ENCODE peak calls at places on chromosome 11, in seven cellular contexts. Z is A549, G is esophagus muscularis mucosa, B is H1, H is GM12878, X is HepG2, P is stomach. R is an unnamed sample.

GRCh38 chr11:76637491-76638266 is 32.9 kb downstream of the LRRC32 start:
- DNase-seq in Z (no peak), G (no peak), B (no peak), H (peak), X (no peak), P (no peak), R (no peak)

GRCh38 chr11:66263785-66264184 is 4.7 kb upstream of the RAB1B start:
- DNase-seq in Z (no peak), G (no peak), B (no peak), H (no peak), X (no peak), P (no peak), R (no peak)

GRCh38 chr11:69598147-69598546 is 42.8 kb upstream of the CCND1 start:
- DNase-seq in Z (no peak), G (no peak), B (peak), H (no peak), X (no peak), P (no peak), R (no peak)

GRCh38 chr11:78415338-78415737 is 2.3 kb downstream of the GAB2 start:
- DNase-seq in Z (no peak), G (no peak), B (no peak), H (no peak), X (no peak), P (no peak), R (no peak)

GRCh38 chr11:93542753-93543246 is 391 bp downstream of the SMCO4 start:
- DNase-seq in Z (no peak), G (no peak), B (peak), H (no peak), X (no peak), P (peak), R (peak)

GRCh38 chr11:47516155-47516554 is 36.8 kb downstream of the CELF1 start:
- DNase-seq in Z (no peak), G (no peak), B (no peak), H (no peak), X (no peak), P (no peak), R (no peak)

GRCh38 chr11:130631119-130631518 is 182.7 kb downstream of the ADAMTS15 start:
- DNase-seq in Z (peak), G (no peak), B (no peak), H (no peak), X (no peak), P (no peak), R (no peak)

GRCh38 chr11:33770236-33770635 is 4.1 kb downstream of the FBXO3 start:
- DNase-seq in Z (no peak), G (no peak), B (no peak), H (no peak), X (no peak), P (no peak), R (no peak)

GRCh38 chr11:123030517-123030916 is 31.4 kb downstream of the HSPA8 start:
- DNase-seq in Z (no peak), G (no peak), B (no peak), H (no peak), X (no peak), P (no peak), R (no peak)

GRCh38 chr11:59273008-59273841 is 60.5 kb upstream of the MPEG1 start:
- DNase-seq in Z (no peak), G (no peak), B (no peak), H (peak), X (no peak), P (no peak), R (no peak)

GRCh38 chr11:128379587-128380279 is 207.6 kb downstream of the ETS1 start:
- DNase-seq in Z (no peak), G (no peak), B (no peak), H (no peak), X (no peak), P (no peak), R (no peak)

GRCh38 chr11:74434528-74434927 is 32.8 kb downstream of the KCNE3 start:
- DNase-seq in Z (no peak), G (no peak), B (no peak), H (no peak), X (no peak), P (no peak), R (no peak)

GRCh38 chr11:109309153-109309552 is 112.8 kb upstream of the C11orf87 start:
- DNase-seq in Z (no peak), G (no peak), B (no peak), H (no peak), X (no peak), P (no peak), R (no peak)

GRCh38 chr11:78370406-78371172 is 47.0 kb downstream of the GAB2 start:
- DNase-seq in Z (no peak), G (no peak), B (no peak), H (no peak), X (peak), P (no peak), R (no peak)

GRCh38 chr11:47867821-47868220 is 19.7 kb upstream of the NUP160 start:
- DNase-seq in Z (no peak), G (no peak), B (no peak), H (no peak), X (no peak), P (no peak), R (no peak)

GRCh38 chr11:44658451-44658850 is 68.3 kb upstream of the TSPAN18 start:
- DNase-seq in Z (peak), G (no peak), B (no peak), H (no peak), X (no peak), P (no peak), R (no peak)
- TF ChIP-seq EP300 in Z (no peak), G (no peak), B (no peak), H (no peak), X (no peak), P (no peak), R (no peak)

DNA sequence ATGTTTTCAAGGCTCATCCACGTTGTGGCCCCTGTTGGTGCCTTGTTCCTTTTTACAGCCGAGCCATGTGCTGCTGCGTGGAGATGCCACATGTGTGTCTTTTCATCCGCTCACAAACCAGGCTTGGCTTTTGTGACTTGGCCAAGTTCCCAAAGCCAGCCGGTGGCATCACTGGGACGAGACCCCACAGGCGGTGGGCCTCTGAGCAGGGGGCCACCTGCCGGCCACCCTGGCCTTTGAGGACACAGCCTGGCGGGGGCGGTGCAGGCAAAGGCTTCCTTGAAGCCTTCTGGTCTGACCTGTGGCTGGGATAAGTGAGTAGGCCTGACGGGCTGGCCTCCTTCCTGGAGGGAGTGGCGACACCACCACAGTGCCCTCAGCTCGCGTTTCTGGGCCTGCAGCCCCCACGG is 10.6 kb downstream of the GRK2 start:
- DNase-seq in Z (no peak), G (no peak), B (no peak), H (no peak), X (no peak), P (peak), R (no peak)
- TF ChIP-seq CTCF in Z (no peak), G (peak), B (peak), H (peak), X (no peak), P (no peak), R (no peak)

GRCh38 chr11:1746516-1746931 is 3.9 kb downstream of the IFITM10 start:
- DNase-seq in Z (no peak), G (no peak), B (no peak), H (no peak), X (no peak), P (no peak), R (no peak)

GRCh38 chr11:1748467-1749019 is 1.9 kb downstream of the IFITM10 start:
- DNase-seq in Z (no peak), G (no peak), B (no peak), H (no peak), X (no peak), P (no peak), R (no peak)

GRCh38 chr11:1747753-1748466 is 2.5 kb downstream of the IFITM10 start:
- DNase-seq in Z (no peak), G (no peak), B (no peak), H (no peak), X (no peak), P (no peak), R (no peak)

GRCh38 chr11:1745701-1746320 is 4.6 kb downstream of the IFITM10 start:
- DNase-seq in Z (no peak), G (no peak), B (no peak), H (no peak), X (no peak), P (no peak), R (no peak)

DNA sequence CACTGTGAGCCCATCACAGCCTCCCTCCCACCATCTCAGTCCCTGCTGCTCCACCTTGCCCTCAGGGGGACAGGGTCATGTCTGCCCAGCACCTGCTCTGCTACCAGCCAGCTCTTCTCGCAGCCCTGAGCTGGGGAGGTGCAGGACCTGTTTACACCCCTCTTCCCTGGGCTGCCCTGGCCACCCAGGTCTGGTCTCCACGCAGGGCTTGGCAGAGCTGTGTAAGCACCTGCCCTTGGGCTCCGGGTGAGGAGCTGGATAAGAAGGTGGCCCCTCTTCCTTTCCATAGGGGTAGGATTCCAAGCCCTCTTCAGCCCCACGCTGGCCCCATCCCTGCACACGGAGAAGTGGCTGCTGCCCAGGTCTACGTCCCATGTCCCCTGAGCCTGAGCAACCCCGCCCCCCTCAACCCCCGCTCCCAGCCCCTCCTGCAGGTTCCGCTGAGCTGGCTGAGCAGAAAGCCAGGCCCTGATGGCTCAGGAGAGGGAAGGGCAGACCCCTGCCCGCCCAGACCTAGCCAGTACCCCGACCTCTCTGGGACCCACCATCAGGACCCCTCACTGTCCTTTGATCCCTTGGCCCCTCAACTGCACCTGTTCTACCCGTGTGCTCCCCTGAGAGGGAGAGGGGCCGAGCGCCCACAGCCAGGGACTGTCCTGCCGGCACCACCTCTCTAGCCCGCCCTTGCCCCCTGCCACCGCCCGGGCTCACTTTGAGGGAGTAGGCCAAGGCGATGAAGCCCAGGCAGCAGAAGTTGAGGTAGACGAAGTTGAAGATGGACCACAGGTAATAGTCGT is 3.2 kb downstream of the IFITM10 start:
- DNase-seq in Z (no peak), G (no peak), B (no peak), H (no peak), X (no peak), P (no peak), R (no peak)
- H3K27ac ChIP-seq in Z (no peak), G (no peak), B (no peak), H (no peak), X (no peak), P (no peak), R (no peak)

DNA sequence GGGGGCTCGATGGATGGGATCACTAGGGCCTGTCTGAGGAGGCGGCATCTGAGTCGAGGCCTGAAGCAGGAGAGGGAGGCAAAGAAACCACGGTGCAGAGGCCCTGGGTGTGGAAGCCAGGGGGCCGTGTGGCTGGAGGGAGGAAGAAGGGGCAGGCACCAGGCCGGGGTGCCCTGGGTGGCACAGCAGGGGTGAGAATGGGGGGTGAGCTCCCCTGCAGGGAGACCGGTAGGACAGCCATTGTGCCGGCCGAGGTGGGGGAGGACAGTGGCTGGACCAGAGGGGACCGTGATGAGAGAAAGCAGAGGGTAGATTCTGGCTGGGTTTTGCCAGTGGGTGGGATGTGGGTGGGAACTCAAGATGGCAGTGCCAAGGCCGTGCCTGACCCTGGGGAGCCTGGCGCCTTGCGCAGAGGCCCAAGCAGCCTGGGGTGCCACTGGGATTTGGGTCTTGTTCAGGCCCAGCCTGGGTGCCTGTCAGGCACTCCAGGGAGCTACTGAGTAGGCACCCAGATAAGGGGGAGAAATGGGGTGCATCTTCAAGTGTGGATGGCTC is 18.7 kb downstream of the PHLDA2 start:
- DNase-seq in Z (no peak), G (no peak), B (no peak), H (no peak), X (no peak), P (no peak), R (no peak)
- TF ChIP-seq EP300 in Z (no peak), G (no peak), B (no peak), H (no peak), X (no peak), P (no peak), R (no peak)

GRCh38 chr11:114059278-114059983 is at the start of gene ZBTB16:
- DNase-seq in Z (no peak), G (peak), B (peak), H (no peak), X (no peak), P (peak), R (peak)

GRCh38 chr11:114062272-114062671 is 2.8 kb downstream of the ZBTB16 start:
- DNase-seq in Z (no peak), G (no peak), B (no peak), H (no peak), X (no peak), P (no peak), R (no peak)

GRCh38 chr11:114059984-114060401 is 482 bp downstream of the ZBTB16 start:
- DNase-seq in Z (no peak), G (no peak), B (peak), H (no peak), X (no peak), P (peak), R (no peak)

GRCh38 chr11:114060402-114061052 is 1.0 kb downstream of the ZBTB16 start:
- DNase-seq in Z (no peak), G (no peak), B (peak), H (no peak), X (no peak), P (peak), R (peak)

DNA sequence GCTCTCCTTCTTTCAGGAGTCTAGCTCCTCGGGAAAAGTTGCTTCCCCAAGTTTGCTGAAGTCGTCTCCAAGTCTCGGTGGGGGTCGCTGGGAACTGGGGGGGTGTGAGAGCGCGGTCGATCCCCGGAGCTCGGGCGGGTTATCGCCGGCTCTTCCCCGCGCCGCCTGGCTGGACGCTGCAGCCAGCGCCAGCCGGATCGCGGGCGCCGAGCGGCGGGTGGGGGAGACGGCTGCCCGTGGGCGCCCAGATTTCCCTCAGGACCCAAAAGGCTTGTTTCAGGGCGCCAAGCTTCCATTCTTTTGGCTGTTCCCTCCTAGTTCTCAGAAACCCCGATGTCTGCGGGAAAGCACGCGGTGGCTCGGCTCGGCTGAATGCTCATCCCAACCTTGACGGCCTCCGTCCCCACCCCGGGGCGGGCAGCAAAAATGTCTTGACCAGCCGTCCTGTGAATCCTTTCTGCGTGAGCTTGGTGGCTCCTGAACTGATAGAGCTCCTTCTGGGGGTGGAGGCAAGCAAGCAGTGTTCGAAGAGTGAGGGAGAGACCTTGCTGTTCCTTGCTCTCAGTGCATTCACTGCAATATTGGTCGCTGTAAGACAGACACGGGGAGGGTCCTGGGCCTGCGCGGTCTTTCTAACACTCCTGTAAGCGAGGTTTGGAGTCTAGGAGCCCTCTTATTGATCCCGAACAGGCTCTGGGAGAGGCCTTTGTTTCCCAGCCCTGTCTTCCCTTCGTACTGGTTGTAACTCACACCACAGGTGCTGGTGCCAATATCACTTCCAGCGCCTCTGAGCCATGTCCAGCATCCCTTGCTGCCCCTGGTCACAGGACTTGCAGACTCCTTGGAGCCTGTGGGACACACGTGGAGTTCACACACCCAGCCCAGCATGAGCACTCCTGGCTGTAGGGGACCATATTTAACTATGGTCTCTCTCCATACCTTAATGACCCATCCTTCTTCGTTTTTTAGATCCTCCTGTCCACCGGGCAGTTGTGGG is 1.8 kb downstream of the ZBTB16 start:
- DNase-seq in Z (no peak), G (no peak), B (peak), H (no peak), X (no peak), P (peak), R (peak)
- TF ChIP-seq CTCF in Z (no peak), G (no peak), B (no peak), H (no peak), X (no peak), P (no peak), R (no peak)

DNA sequence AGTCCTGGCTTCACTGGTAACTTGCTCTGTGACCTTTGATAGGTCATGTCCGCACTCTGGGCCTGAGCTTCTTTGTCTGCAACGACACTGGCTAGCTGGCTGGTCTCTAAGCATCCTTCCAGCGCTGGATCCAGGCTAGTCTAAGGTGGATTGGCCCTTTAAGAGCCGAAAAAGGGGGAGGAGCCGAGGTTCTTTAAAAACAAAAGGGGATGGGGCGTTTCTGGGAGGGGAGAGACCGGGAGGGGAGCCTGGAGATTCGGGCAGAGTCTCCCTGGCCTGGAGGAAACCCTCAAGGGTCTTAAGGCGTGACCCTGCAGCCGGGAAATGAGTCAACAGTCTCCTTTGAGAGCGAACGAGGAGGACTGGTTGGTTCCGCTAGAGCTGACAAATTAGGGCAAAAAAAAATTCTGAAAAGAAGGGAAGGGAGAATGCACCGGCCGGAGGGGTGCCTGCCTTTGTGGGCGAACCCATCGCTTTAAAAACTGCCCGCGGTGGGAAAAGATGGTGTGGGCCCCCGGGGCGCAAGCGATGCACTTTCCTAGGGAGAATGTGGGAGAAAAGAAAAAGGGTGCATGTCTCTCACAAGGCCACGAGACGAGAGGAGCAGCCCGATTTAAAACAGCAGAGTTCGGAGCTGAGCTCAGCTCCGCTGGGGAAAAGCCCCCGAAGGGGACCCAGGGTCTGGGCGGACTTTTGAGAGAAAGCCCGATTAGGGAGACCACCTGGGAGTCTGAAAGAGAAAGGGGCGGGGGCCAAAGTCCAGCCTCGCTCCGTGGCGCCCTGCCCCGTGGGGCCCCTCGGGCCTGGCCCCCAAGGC is 952 bp downstream of the ZFTA start:
- DNase-seq in Z (peak), G (no peak), B (peak), H (no peak), X (peak), P (no peak), R (peak)
- H3K27ac ChIP-seq in Z (peak), G (peak), B (peak), H (peak), X (peak), P (peak), R (peak)

DNA sequence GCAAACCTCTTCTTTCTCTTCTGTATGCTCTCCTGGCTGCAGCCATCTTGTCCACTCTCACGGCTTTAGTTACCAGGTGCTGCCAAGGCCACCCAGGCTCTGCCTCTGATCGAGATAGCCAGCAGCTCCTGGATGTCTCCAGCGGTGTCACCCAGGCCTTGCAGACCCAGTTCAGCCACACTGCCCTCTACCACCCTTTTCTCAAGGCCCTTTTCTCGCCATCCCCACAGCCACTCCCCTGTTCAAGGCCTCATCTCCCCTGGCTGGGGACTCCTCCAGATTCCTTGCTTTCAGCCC is 43.5 kb downstream of the GDPD5 start:
- DNase-seq in Z (no peak), G (no peak), B (no peak), H (no peak), X (no peak), P (no peak), R (no peak)
- TF ChIP-seq EP300 in Z (no peak), G (no peak), B (no peak), H (no peak), X (no peak), P (no peak), R (no peak)

R was measured in ovary.